ENCODE peak calls at places on chromosomes 4 and X, in four cellular contexts. X is GM12878, B is HepG2, W is K562. F is an unnamed sample.

GRCh38 chr4:3875466-3875865 is 109.3 kb downstream of the ADRA2C start:
- DNase-seq in X (no peak), B (no peak), W (no peak), F (no peak)

GRCh38 chrX:100648601-100649417 is 4.8 kb downstream of the SRPX2 start:
- DNase-seq in X (no peak), B (peak; percentile 60), W (no peak), F (no peak)

GRCh38 chrX:101803451-101803850 is 128.4 kb downstream of the ZMAT1 start:
- DNase-seq in X (no peak), B (no peak), W (no peak), F (no peak)

GRCh38 chr4:101037249-101037648 is 310.1 kb downstream of the PPP3CA start:
- DNase-seq in X (no peak), B (peak; percentile 7), W (no peak), F (no peak)

GRCh38 chrX:9670136-9670905 is 95.3 kb downstream of the GPR143 start:
- DNase-seq in X (no peak), B (no peak), W (peak; percentile 31), F (no peak)

GRCh38 chr4:54746228-54746627 is 88.5 kb downstream of the KIT start:
- DNase-seq in X (no peak), B (no peak), W (no peak), F (no peak)

GRCh38 chrX:12978205-12979010 is 3.5 kb downstream of the TMSB4X start:
- DNase-seq in X (no peak), B (no peak), W (peak; percentile 76), F (no peak)

GRCh38 chr4:143262838-143263237 is 73.8 kb upstream of the GAB1 start:
- DNase-seq in X (no peak), B (no peak), W (no peak), F (no peak)

GRCh38 chr4:67327245-67327860 is 217.9 kb downstream of the CENPC start:
- DNase-seq in X (peak; percentile 9), B (peak; percentile 64), W (peak; percentile 72), F (peak; percentile 75)

GRCh38 chr4:5618051-5619010 is 90.0 kb downstream of the EVC2 start:
- DNase-seq in X (no peak), B (no peak), W (no peak), F (no peak)

GRCh38 chrX:107716045-107716684 is 59.4 kb downstream of the TSC22D3 start:
- DNase-seq in X (no peak), B (no peak), W (no peak), F (peak; percentile 46)

GRCh38 chrX:48558270-48558669 is 16.0 kb upstream of the RBM3 start:
- DNase-seq in X (no peak), B (no peak), W (no peak), F (peak; percentile 1)

GRCh38 chrX:40074959-40075332 is 22.8 kb downstream of the BCOR start:
- DNase-seq in X (no peak), B (no peak), W (no peak), F (no peak)

GRCh38 chrX:9327747-9328145 is 137.1 kb upstream of the TBL1X start:
- DNase-seq in X (no peak), B (no peak), W (no peak), F (no peak)

GRCh38 chr4:7351014-7351413 is 83.7 kb downstream of the PSAPL1 start:
- DNase-seq in X (no peak), B (no peak), W (no peak), F (no peak)

GRCh38 chr4:176883108-176883550 is 90.4 kb upstream of the VEGFC start:
- DNase-seq in X (no peak), B (no peak), W (no peak), F (no peak)

GRCh38 chr4:139297001-139297410 is 4.3 kb upstream of the NAA15 start:
- DNase-seq in X (no peak), B (peak; percentile 13), W (peak; percentile 67), F (no peak)

GRCh38 chr4:11529625-11530201 is 101.0 kb upstream of the HS3ST1 start:
- DNase-seq in X (no peak), B (no peak), W (no peak), F (no peak)

GRCh38 chr4:78360466-78360865 is 191.1 kb upstream of the ANXA3 start:
- DNase-seq in X (no peak), B (no peak), W (no peak), F (no peak)

GRCh38 chrX:9349572-9350259 is 115.1 kb upstream of the TBL1X start:
- DNase-seq in X (no peak), B (no peak), W (no peak), F (no peak)

GRCh38 chrX:20361890-20362262 is 95.2 kb upstream of the RPS6KA3 start:
- DNase-seq in X (no peak), B (peak; percentile 72), W (no peak), F (peak; percentile 19)

GRCh38 chr4:122712782-122713181 is 19.7 kb upstream of the BBS12 start:
- DNase-seq in X (no peak), B (no peak), W (peak; percentile 51), F (no peak)

GRCh38 chrX:135324463-135324862 is 15.2 kb downstream of the ETDC start:
- DNase-seq in X (no peak), B (peak; percentile 55), W (no peak), F (no peak)

GRCh38 chr4:57544811-57545654 is 434.8 kb upstream of the IGFBP7 start:
- DNase-seq in X (no peak), B (no peak), W (no peak), F (no peak)

GRCh38 chrX:1807301-1807731 is 192.5 kb downstream of the ASMT start:
- DNase-seq in X (no peak), B (no peak), W (no peak), F (peak; percentile 17)

GRCh38 chr4:46844325-46844917 is 64.6 kb downstream of the COX7B2 start:
- DNase-seq in X (peak; percentile 4), B (peak; percentile 50), W (peak; percentile 68), F (peak; percentile 11)

GRCh38 chrX:11890843-11891514 is 132.9 kb downstream of the MSL3 start:
- DNase-seq in X (no peak), B (no peak), W (no peak), F (no peak)

GRCh38 chrX:15497865-15498264 is 2.7 kb upstream of the BMX start:
- DNase-seq in X (no peak), B (peak; percentile 24), W (peak; percentile 82), F (peak; percentile 74)

GRCh38 chr4:89071311-89071710 is 14.3 kb upstream of the FAM13A start:
- DNase-seq in X (no peak), B (no peak), W (no peak), F (no peak)

GRCh38 chr4:85358831-85359230 is 116.1 kb upstream of the ARHGAP24 start:
- DNase-seq in X (no peak), B (no peak), W (no peak), F (no peak)

DNA sequence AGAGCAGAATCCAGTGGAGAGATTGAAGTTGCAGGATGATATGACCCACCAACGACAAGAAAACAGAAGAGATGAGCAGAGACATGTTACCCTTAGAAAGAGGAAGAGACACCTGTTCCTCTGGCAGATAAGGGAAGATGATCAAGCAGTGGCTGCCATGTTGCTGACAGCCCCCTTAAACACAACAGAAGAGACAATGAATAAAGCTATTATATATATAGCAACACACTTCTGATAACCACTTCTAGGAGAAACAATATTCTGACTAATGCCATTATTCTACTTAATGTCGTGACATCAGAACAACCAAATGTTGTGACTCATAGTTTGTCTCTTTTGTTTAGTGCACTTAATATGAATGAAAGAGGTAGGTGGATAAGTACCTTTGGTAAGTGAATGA is 44.9 kb downstream of the SH3RF1 start:
- DNase-seq in X (no peak), B (no peak), W (no peak), F (no peak)
- TF ChIP-seq FOXM1 in X (no peak), B (no peak), W (no peak), F (no peak)

GRCh38 chr4:108173599-108174057 is 4.9 kb upstream of the LEF1 start:
- DNase-seq in X (no peak), B (no peak), W (peak; percentile 29), F (no peak)

GRCh38 chr4:108172231-108172779 is 3.6 kb upstream of the LEF1 start:
- DNase-seq in X (no peak), B (no peak), W (no peak), F (no peak)

GRCh38 chr4:108171541-108172230 is 3.0 kb upstream of the LEF1 start:
- DNase-seq in X (no peak), B (no peak), W (no peak), F (no peak)

GRCh38 chr4:108170729-108171540 is 2.2 kb upstream of the LEF1 start:
- DNase-seq in X (no peak), B (no peak), W (peak; percentile 39), F (peak; percentile 23)

DNA sequence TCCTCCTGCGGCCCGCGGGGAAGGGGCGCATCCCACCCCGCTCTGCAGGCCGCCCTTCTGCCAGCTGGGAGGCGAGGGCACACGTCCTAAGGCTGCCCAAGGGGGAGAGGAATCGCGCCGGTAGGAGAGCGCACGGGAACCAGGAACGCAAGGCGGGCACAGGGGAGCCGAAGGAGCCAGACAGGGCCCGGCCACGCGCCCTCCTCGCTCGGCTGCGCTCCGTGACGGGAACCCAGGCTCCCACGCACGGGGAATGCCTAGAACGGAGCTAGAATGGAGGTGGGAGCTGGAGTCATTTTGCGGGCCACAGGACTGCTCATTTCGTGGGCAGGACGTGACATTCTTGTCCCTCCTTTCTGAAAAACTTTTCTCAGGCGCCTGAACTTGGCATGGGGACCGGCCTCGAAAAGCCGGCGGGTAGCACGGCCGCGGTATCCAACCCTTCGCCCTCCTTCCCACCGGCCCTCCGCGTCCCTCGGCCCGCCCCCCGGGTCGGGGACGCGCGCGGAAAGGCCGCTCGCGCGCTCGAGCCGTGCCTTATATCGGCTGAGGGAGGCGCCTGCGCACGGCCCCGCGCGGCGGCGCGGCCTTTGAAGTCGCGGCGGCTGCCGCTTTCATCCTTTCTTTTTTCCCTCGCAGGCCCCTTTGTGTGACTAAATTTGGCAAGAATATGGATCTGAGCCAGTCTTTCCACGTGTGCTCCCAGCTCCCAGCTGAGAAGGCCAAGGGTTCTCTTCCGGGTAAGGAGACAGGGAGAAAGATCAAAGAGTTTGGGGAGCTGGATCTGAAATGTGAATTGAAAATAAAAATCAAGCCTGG is 4.3 kb upstream of the LEF1 start:
- DNase-seq in X (no peak), B (peak; percentile 41), W (peak; percentile 88), F (peak; percentile 67)
- TF ChIP-seq FOXK2 in X (no peak), B (no peak), W (no peak), F (no peak)

GRCh38 chr4:174591243-174592021 is 69.1 kb upstream of the HPGD start:
- DNase-seq in X (no peak), B (no peak), W (no peak), F (no peak)

GRCh38 chr4:174595141-174595929 is 73.0 kb upstream of the HPGD start:
- DNase-seq in X (no peak), B (no peak), W (no peak), F (no peak)

GRCh38 chr4:174590336-174590735 is 68.0 kb upstream of the HPGD start:
- DNase-seq in X (no peak), B (no peak), W (no peak), F (no peak)

GRCh38 chr4:174592256-174592984 is 70.1 kb upstream of the HPGD start:
- DNase-seq in X (no peak), B (no peak), W (no peak), F (no peak)

DNA sequence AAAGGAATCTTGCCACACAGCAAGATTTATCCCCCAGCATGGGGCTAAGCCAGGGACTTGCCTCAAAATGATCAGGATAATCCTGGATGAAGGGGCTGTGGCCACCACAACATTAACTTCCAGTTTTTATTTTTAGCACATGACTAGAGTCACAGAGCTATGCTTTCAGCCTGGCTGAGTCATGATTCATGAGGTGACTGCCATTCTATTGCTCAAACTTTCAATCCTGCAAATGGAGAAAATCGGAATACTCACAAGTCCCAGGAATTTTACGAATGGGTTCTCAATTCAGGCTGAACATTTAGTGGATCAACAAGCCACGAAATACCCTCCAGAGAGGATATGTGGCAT is 70.7 kb upstream of the HPGD start:
- DNase-seq in X (no peak), B (no peak), W (peak; percentile 53), F (no peak)
- TF ChIP-seq SP1 in X (no peak), B (no peak), W (no peak), F (no peak)

GRCh38 chrX:3518870-3519269 is 172.4 kb upstream of the MXRA5 start:
- DNase-seq in X (no peak), B (peak; percentile 2), W (peak; percentile 8), F (no peak)
- TF ChIP-seq FOXM1 in X (no peak), B (no peak), W (no peak), F (no peak)

F was measured in HEK293T.